ENCODE peak calls at places on chromosomes 4 and X, in six cellular contexts. One of them, this sample, is unnamed.

GRCh38 chr4:125547842-125548241 is 233.1 kb downstream of the FAT4 start:
- DNase-seq in nephron progenitor cell: no peak
- DNase-seq in psoas muscle: no peak
- DNase-seq in BJ: no peak
- DNase-seq in GM18507: no peak
- DNase-seq in hepatocyte: peak; percentile 11
- DNase-seq in this sample: no peak

GRCh38 chrX:38163193-38163592 is 57.5 kb downstream of the SRPX start:
- DNase-seq in psoas muscle: no peak
- DNase-seq in nephron progenitor cell: no peak
- DNase-seq in BJ: no peak
- DNase-seq in hepatocyte: no peak
- DNase-seq in GM18507: no peak
- DNase-seq in this sample: no peak

GRCh38 chrX:17535229-17535628 is 160.2 kb downstream of the NHS start:
- DNase-seq in psoas muscle: no peak
- DNase-seq in hepatocyte: peak; percentile 25
- DNase-seq in GM18507: no peak
- DNase-seq in nephron progenitor cell: no peak
- DNase-seq in BJ: no peak
- DNase-seq in this sample: no peak

GRCh38 chr4:173001571-173001970 is 167.0 kb upstream of the GALNT7 start:
- DNase-seq in hepatocyte: no peak
- DNase-seq in nephron progenitor cell: no peak
- DNase-seq in psoas muscle: no peak
- DNase-seq in BJ: no peak
- DNase-seq in GM18507: no peak
- DNase-seq in this sample: no peak

GRCh38 chrX:29726811-29727210 is 488.6 kb upstream of the MAGEB2 start:
- DNase-seq in nephron progenitor cell: no peak
- DNase-seq in BJ: no peak
- DNase-seq in hepatocyte: no peak
- DNase-seq in psoas muscle: no peak
- DNase-seq in GM18507: no peak
- DNase-seq in this sample: no peak

GRCh38 chrX:153871451-153871850 is 14.5 kb downstream of the L1CAM start:
- DNase-seq in BJ: no peak
- DNase-seq in GM18507: no peak
- DNase-seq in hepatocyte: no peak
- DNase-seq in psoas muscle: no peak
- DNase-seq in nephron progenitor cell: peak; percentile 49
- DNase-seq in this sample: no peak

GRCh38 chr4:164423819-164424218 is 330.1 kb upstream of the SMIM31 start:
- DNase-seq in psoas muscle: no peak
- DNase-seq in BJ: no peak
- DNase-seq in nephron progenitor cell: no peak
- DNase-seq in GM18507: no peak
- DNase-seq in hepatocyte: no peak
- DNase-seq in this sample: no peak

GRCh38 chrX:49197543-49198087 is 2.4 kb downstream of the SYP start:
- DNase-seq in hepatocyte: no peak
- DNase-seq in psoas muscle: no peak
- DNase-seq in nephron progenitor cell: no peak
- DNase-seq in GM18507: no peak
- DNase-seq in BJ: no peak
- DNase-seq in this sample: no peak

GRCh38 chrX:152403515-152403914 is 47.6 kb downstream of the GABRA3 start:
- DNase-seq in BJ: no peak
- DNase-seq in hepatocyte: no peak
- DNase-seq in GM18507: no peak
- DNase-seq in nephron progenitor cell: no peak
- DNase-seq in psoas muscle: no peak
- DNase-seq in this sample: no peak

GRCh38 chrX:154482786-154483185 is 3.6 kb downstream of the UBL4A start:
- DNase-seq in hepatocyte: no peak
- DNase-seq in GM18507: no peak
- DNase-seq in psoas muscle: no peak
- DNase-seq in BJ: no peak
- DNase-seq in nephron progenitor cell: no peak
- DNase-seq in this sample: no peak

GRCh38 chrX:19893722-19894121 is 6.3 kb upstream of the SH3KBP1 start:
- DNase-seq in BJ: peak; percentile 55
- DNase-seq in nephron progenitor cell: no peak
- DNase-seq in psoas muscle: no peak
- DNase-seq in GM18507: no peak
- DNase-seq in hepatocyte: no peak
- DNase-seq in this sample: no peak

GRCh38 chr4:183444953-183445543 is 612 bp downstream of the CDKN2AIP start:
- DNase-seq in psoas muscle: no peak
- DNase-seq in GM18507: peak; percentile 8
- DNase-seq in hepatocyte: no peak
- DNase-seq in nephron progenitor cell: no peak
- DNase-seq in BJ: no peak
- DNase-seq in this sample: no peak

GRCh38 chr4:88705805-88706518 is 8.3 kb upstream of the NAP1L5 start:
- DNase-seq in nephron progenitor cell: no peak
- DNase-seq in BJ: no peak
- DNase-seq in hepatocyte: no peak
- DNase-seq in GM18507: no peak
- DNase-seq in psoas muscle: no peak
- DNase-seq in this sample: no peak

GRCh38 chr4:157983300-157983699 is 189.5 kb downstream of the GASK1B start:
- DNase-seq in BJ: no peak
- DNase-seq in psoas muscle: no peak
- DNase-seq in hepatocyte: no peak
- DNase-seq in nephron progenitor cell: no peak
- DNase-seq in GM18507: no peak
- DNase-seq in this sample: no peak

GRCh38 chr4:182328505-182328904 is 85.3 kb downstream of the TENM3 start:
- DNase-seq in psoas muscle: no peak
- DNase-seq in nephron progenitor cell: no peak
- DNase-seq in hepatocyte: no peak
- DNase-seq in GM18507: no peak
- DNase-seq in BJ: no peak
- DNase-seq in this sample: no peak

GRCh38 chrX:70012756-70013155 is 37.0 kb downstream of the AWAT2 start:
- DNase-seq in hepatocyte: no peak
- DNase-seq in GM18507: no peak
- DNase-seq in psoas muscle: no peak
- DNase-seq in nephron progenitor cell: no peak
- DNase-seq in BJ: no peak
- DNase-seq in this sample: no peak

GRCh38 chr4:72430050-72430449 is 139.0 kb downstream of the ADAMTS3 start:
- DNase-seq in GM18507: no peak
- DNase-seq in hepatocyte: no peak
- DNase-seq in psoas muscle: no peak
- DNase-seq in BJ: no peak
- DNase-seq in nephron progenitor cell: no peak
- DNase-seq in this sample: no peak

GRCh38 chrX:70470850-70471289 is 26.2 kb downstream of the DLG3 start:
- DNase-seq in psoas muscle: no peak
- DNase-seq in BJ: no peak
- DNase-seq in nephron progenitor cell: no peak
- DNase-seq in GM18507: no peak
- DNase-seq in hepatocyte: no peak
- DNase-seq in this sample: no peak

This sample was measured in GM12864.